ENCODE peak calls at places on chromosome 9, in ten cellular contexts. X is posterior cingulate gyrus; G is T follicular helper cell; M is HCT116; D is CD8-positive, alpha-beta T cell; F is Daoy; Y is stimulated activated CD8-positive, alpha-beta memory T cell treated with anti-CD3 and anti-CD28 coated beads, Interleukin-15, amount 100 ng/mL, for 4 hours; L is non-pigmented ciliary epithelial cell; T is dorsolateral prefrontal cortex; W is MG63. B is an unnamed sample.

GRCh38 chr9:34633851-34634550 is 3.6 kb downstream of the SIGMAR1 start:
- DNase-seq in T (peak; percentile 73), D (peak; percentile 54), M (no peak), Y (peak; percentile 34), W (peak; percentile 38), X (peak; percentile 50), L (peak; percentile 26), F (peak; percentile 68), G (peak; percentile 64), B (no peak)

GRCh38 chr9:72390896-72391295 is 25.9 kb upstream of the ZFAND5 start:
- DNase-seq in L (no peak), Y (no peak), T (no peak), G (no peak), X (no peak), F (no peak), W (no peak), D (no peak), M (no peak), B (no peak)

GRCh38 chr9:85408494-85408893 is 333.3 kb downstream of the AGTPBP1 start:
- DNase-seq in X (no peak), M (no peak), W (no peak), G (no peak), Y (no peak), F (no peak), L (no peak), T (no peak), D (no peak), B (no peak)

GRCh38 chr9:6214451-6214850 is 1.2 kb upstream of the IL33 start:
- DNase-seq in D (no peak), W (peak; percentile 21), L (no peak), X (no peak), G (no peak), Y (no peak), M (no peak), T (no peak), F (no peak), B (no peak)

GRCh38 chr9:35842795-35843194 is 13.8 kb downstream of the TMEM8B start:
- DNase-seq in M (no peak), T (no peak), D (no peak), L (no peak), X (no peak), Y (no peak), F (no peak), W (no peak), G (no peak), B (no peak)

GRCh38 chr9:38724749-38725148 is 4.8 kb upstream of the FAM240B start:
- DNase-seq in L (no peak), F (no peak), M (no peak), W (no peak), D (no peak), X (no peak), G (no peak), Y (no peak), T (no peak), B (no peak)

GRCh38 chr9:115046786-115047185 is 71.2 kb downstream of the TNC start:
- DNase-seq in Y (no peak), G (no peak), X (no peak), T (no peak), D (no peak), L (no peak), M (no peak), F (no peak), W (peak; percentile 46), B (no peak)

GRCh38 chr9:136437839-136438547 is 1.7 kb downstream of the INPP5E start:
- DNase-seq in L (no peak), F (no peak), G (peak; percentile 18), M (no peak), T (no peak), W (no peak), X (no peak), Y (no peak), D (no peak), B (no peak)

GRCh38 chr9:137500666-137501397 is 41.7 kb upstream of the NSMF start:
- DNase-seq in Y (no peak), F (no peak), D (no peak), M (no peak), T (no peak), G (no peak), L (no peak), W (no peak), X (no peak), B (no peak)

GRCh38 chr9:69472101-69472625 is 147.1 kb downstream of the ENTREP1 start:
- DNase-seq in Y (no peak), X (no peak), M (no peak), T (no peak), F (no peak), G (no peak), L (no peak), D (no peak), W (no peak), B (no peak)

GRCh38 chr9:86975571-86975970 is 28.3 kb upstream of the GAS1 start:
- DNase-seq in G (no peak), F (no peak), D (no peak), T (no peak), W (no peak), Y (no peak), M (no peak), X (no peak), L (no peak), B (no peak)

GRCh38 chr9:6243746-6244145 is 28.1 kb downstream of the IL33 start:
- DNase-seq in M (no peak), D (no peak), W (no peak), T (no peak), Y (no peak), F (peak; percentile 70), L (no peak), G (no peak), X (no peak), B (no peak)

GRCh38 chr9:35555246-35555701 is 49.8 kb upstream of the TESK1 start:
- DNase-seq in W (no peak), F (no peak), Y (no peak), M (no peak), G (no peak), L (no peak), T (no peak), D (no peak), X (no peak), B (no peak)

GRCh38 chr9:77876091-77876490 is 155.5 kb downstream of the GNAQ start:
- DNase-seq in Y (no peak), M (no peak), F (no peak), L (no peak), D (no peak), W (no peak), G (no peak), T (no peak), X (no peak), B (no peak)

GRCh38 chr9:130661461-130662098 is 2.8 kb upstream of the PRDM12 start:
- DNase-seq in G (no peak), Y (no peak), F (no peak), L (no peak), T (no peak), M (no peak), W (no peak), X (no peak), D (no peak), B (no peak)

GRCh38 chr9:93893899-93894690 is 61.1 kb downstream of the BARX1 start:
- DNase-seq in X (no peak), Y (no peak), D (no peak), W (no peak), F (no peak), M (no peak), T (peak; percentile 25), L (no peak), G (no peak), B (no peak)

GRCh38 chr9:34145165-34145564 is 18.7 kb upstream of the DCAF12 start:
- DNase-seq in T (no peak), W (no peak), M (no peak), G (no peak), F (peak; percentile 20), D (no peak), X (no peak), L (no peak), Y (no peak), B (no peak)

GRCh38 chr9:130932220-130933069 is 6.6 kb downstream of the FIBCD1 start:
- DNase-seq in G (no peak), X (no peak), T (no peak), D (no peak), M (no peak), F (peak; percentile 73), Y (no peak), L (no peak), W (no peak), B (no peak)

GRCh38 chr9:130825051-130825651 is 9.9 kb upstream of the ABL1 start:
- DNase-seq in L (peak; percentile 57), F (peak; percentile 58), W (peak; percentile 64), Y (no peak), D (no peak), T (no peak), M (no peak), X (no peak), G (no peak), B (no peak)

GRCh38 chr9:113996531-113997001 is 81.5 kb downstream of the AMBP start:
- DNase-seq in M (no peak), T (no peak), D (no peak), W (no peak), F (no peak), L (no peak), X (no peak), G (no peak), Y (no peak), B (no peak)

GRCh38 chr9:113631093-113631765 is 167.7 kb downstream of the RGS3 start:
- DNase-seq in D (no peak), Y (no peak), G (no peak), T (no peak), L (no peak), F (no peak), M (no peak), X (no peak), W (peak; percentile 34), B (no peak)

GRCh38 chr9:129623331-129623730 is 2.4 kb upstream of the C9orf50 start:
- DNase-seq in F (no peak), L (no peak), M (no peak), X (no peak), Y (no peak), T (no peak), G (no peak), W (no peak), D (no peak), B (no peak)

GRCh38 chr9:97627624-97628023 is 5.5 kb downstream of the TSTD2 start:
- DNase-seq in W (no peak), T (no peak), G (no peak), L (no peak), X (no peak), Y (no peak), M (no peak), D (no peak), F (no peak), B (no peak)

GRCh38 chr9:31629292-31629691 is 755.2 kb upstream of the ACO1 start:
- DNase-seq in X (no peak), L (no peak), W (no peak), F (no peak), Y (no peak), T (no peak), D (no peak), M (no peak), G (no peak), B (no peak)

GRCh38 chr9:129422032-129422842 is 198.7 kb downstream of the C9orf50 start:
- DNase-seq in M (no peak), X (no peak), D (no peak), T (no peak), Y (no peak), G (no peak), W (no peak), L (no peak), F (no peak), B (no peak)

B was measured in AG04449.